ENCODE peak calls at places on chromosomes 11 and 22, in six cellular contexts. J is neuronal stem cell, B is choroid plexus epithelial cell, Z is HFFc6, U is T-helper 9 cell, W is HT1080. X is an unnamed sample.

GRCh38 chr11:74283580-74284180 is 27.8 kb downstream of the P4HA3 start:
- DNase-seq in J (no peak), B (no peak), Z (no peak), U (no peak), W (no peak), X (no peak)

GRCh38 chr11:79312591-79313267 is 128.1 kb downstream of the TENM4 start:
- DNase-seq in J (no peak), B (peak; percentile 23), Z (no peak), U (no peak), W (no peak), X (no peak)

GRCh38 chr22:29716814-29717213 is 3.0 kb upstream of the CABP7 start:
- DNase-seq in J (peak; percentile 86), B (peak; percentile 87), Z (peak; percentile 65), U (no peak), W (peak; percentile 55), X (peak; percentile 91)

GRCh38 chr11:31301549-31302225 is 67.9 kb downstream of the DCDC1 start:
- DNase-seq in J (no peak), B (no peak), Z (no peak), U (no peak), W (no peak), X (no peak)

GRCh38 chr22:48104786-48105185 is 1342.3 kb downstream of the TBC1D22A start:
- DNase-seq in J (no peak), B (no peak), Z (no peak), U (no peak), W (no peak), X (no peak)

GRCh38 chr11:63804259-63804658 is 9.0 kb upstream of the SPINDOC start:
- DNase-seq in J (no peak), B (no peak), Z (no peak), U (no peak), W (no peak), X (no peak)

GRCh38 chr11:57425565-57426438 is 1.1 kb downstream of the SLC43A3 start:
- DNase-seq in J (no peak), B (no peak), Z (no peak), U (no peak), W (no peak), X (no peak)

GRCh38 chr11:86476109-86476861 is 101.6 kb downstream of the CCDC81 start:
- DNase-seq in J (no peak), B (peak; percentile 90), Z (no peak), U (no peak), W (no peak), X (no peak)

GRCh38 chr11:114758627-114759026 is 80.3 kb downstream of the NXPE2 start:
- DNase-seq in J (no peak), B (no peak), Z (no peak), U (no peak), W (no peak), X (no peak)

GRCh38 chr22:19962909-19963806 is 21.5 kb upstream of the TXNRD2 start:
- DNase-seq in J (no peak), B (no peak), Z (no peak), U (no peak), W (peak; percentile 81), X (no peak)